ENCODE peak calls at places on chromosomes 7 and 10, in eight cellular contexts. C is LoVo; X is NCI-H1092 treated with DMSO at 0.1 percent for 48 hours; A is GM04504; Z is adipocyte; U is fibroblast of the conjunctiva; D is stimulated activated CD4-positive, alpha-beta T cell treated with anti-CD3 and anti-CD28 coated beads, Interleukin-4, amount 100 ng/mL, for 4 hours; V is brain microvascular endothelial cell. Q is an unnamed sample.

GRCh38 chr10:128095023-128095752 is 31.0 kb downstream of the MKI67 start:
- DNase-seq in C (no peak), X (no peak), A (no peak), Z (no peak), U (no peak), D (peak), V (no peak), Q (no peak)

GRCh38 chr7:83119002-83119358 is 43.7 kb downstream of the PCLO start:
- DNase-seq in C (no peak), X (no peak), A (no peak), Z (no peak), U (no peak), D (no peak), V (no peak), Q (peak)

GRCh38 chr7:137882261-137882668 is 35.5 kb upstream of the DGKI start:
- DNase-seq in C (peak), X (no peak), A (peak), Z (peak), U (peak), D (no peak), V (peak), Q (no peak)

GRCh38 chr10:25501912-25502311 is 327.1 kb downstream of the GPR158 start:
- DNase-seq in C (no peak), X (no peak), A (no peak), Z (no peak), U (no peak), D (no peak), V (no peak), Q (no peak)

GRCh38 chr10:77467422-77467963 is 170.1 kb downstream of the KCNMA1 start:
- DNase-seq in C (no peak), X (no peak), A (no peak), Z (no peak), U (no peak), D (no peak), V (no peak), Q (no peak)

GRCh38 chr7:84783161-84783803 is 403.6 kb downstream of the SEMA3D start:
- DNase-seq in C (no peak), X (no peak), A (no peak), Z (peak), U (no peak), D (no peak), V (no peak), Q (peak)

GRCh38 chr7:92435542-92435941 is 11.7 kb upstream of the GATAD1 start:
- DNase-seq in C (no peak), X (no peak), A (no peak), Z (no peak), U (no peak), D (no peak), V (no peak), Q (no peak)

GRCh38 chr10:87862644-87863101 is 660 bp downstream of the KLLN start:
- DNase-seq in C (no peak), X (peak), A (no peak), Z (no peak), U (no peak), D (peak), V (no peak), Q (peak)

GRCh38 chr10:127922675-127923366 is 15.9 kb downstream of the PTPRE start:
- DNase-seq in C (peak), X (no peak), A (peak), Z (no peak), U (peak), D (no peak), V (peak), Q (no peak)

GRCh38 chr7:41104621-41105020 is 598.3 kb downstream of the INHBA start:
- DNase-seq in C (no peak), X (no peak), A (no peak), Z (no peak), U (no peak), D (no peak), V (no peak), Q (no peak)